ENCODE peak calls at places on chromosomes 3 and 15, in six cellular contexts. E is dorsolateral prefrontal cortex, S is cardiac fibroblast, B is activated B cell treated with CpG ODN at 0.5 μM for 24 hours, L is lung, K is H9. D is an unnamed sample.

GRCh38 chr3:182843478-182843877 is 50.2 kb downstream of the ATP11B start:
- DNase-seq in B (no peak), S (no peak), E (no peak), L (no peak), K (no peak), D (no peak)

GRCh38 chr3:123120546-123120945 is 53.7 kb downstream of the PDIA5 start:
- DNase-seq in E (no peak), K (no peak), L (no peak), S (no peak), B (no peak), D (no peak)

GRCh38 chr3:12907296-12907695 is 65.9 kb upstream of the RPL32 start:
- DNase-seq in E (no peak), L (no peak), K (no peak), S (no peak), B (no peak), D (no peak)

GRCh38 chr3:64150527-64151238 is 74.6 kb downstream of the PRICKLE2 start:
- DNase-seq in B (no peak), K (no peak), E (peak), L (peak), S (peak), D (peak)

GRCh38 chr15:70355275-70355795 is 257.6 kb upstream of the TLE3 start:
- DNase-seq in S (no peak), B (no peak), L (peak), K (no peak), E (no peak), D (peak)

GRCh38 chr3:16071246-16071645 is 103.2 kb upstream of the GALNT15 start:
- DNase-seq in B (no peak), S (no peak), K (no peak), E (no peak), L (no peak), D (no peak)

GRCh38 chr3:46926871-46927717 is 49.5 kb downstream of the CCDC12 start:
- DNase-seq in B (peak), S (no peak), L (no peak), K (no peak), E (no peak), D (no peak)

GRCh38 chr15:81024265-81024875 is 23.6 kb downstream of the TLNRD1 start:
- DNase-seq in B (no peak), L (no peak), K (no peak), E (no peak), S (no peak), D (no peak)

GRCh38 chr3:71127463-71128243 is 455.9 kb downstream of the FOXP1 start:
- DNase-seq in B (no peak), E (no peak), S (peak), K (no peak), L (no peak), D (no peak)

GRCh38 chr3:152281032-152281713 is 12.4 kb downstream of the MBNL1 start:
- DNase-seq in L (no peak), S (peak), E (no peak), K (no peak), B (no peak), D (no peak)

GRCh38 chr3:138950006-138950644 is 3.1 kb downstream of the FOXL2NB start:
- DNase-seq in B (no peak), E (no peak), K (peak), S (peak), L (no peak), D (peak)

GRCh38 chr3:178561239-178561638 is 25.0 kb downstream of the KCNMB2 start:
- DNase-seq in L (no peak), E (no peak), K (no peak), S (no peak), B (no peak), D (no peak)

GRCh38 chr3:97009427-97010019 is 195.1 kb downstream of the EPHA6 start:
- DNase-seq in S (no peak), K (peak), L (no peak), E (no peak), B (no peak), D (no peak)

GRCh38 chr15:59222106-59222505 is 15.5 kb downstream of the LDHAL6B start:
- DNase-seq in K (no peak), E (no peak), L (no peak), S (peak), B (no peak), D (no peak)

GRCh38 chr3:122415762-122416654 is at the start of gene WDR5B:
- DNase-seq in L (peak), B (peak), K (peak), E (peak), S (peak), D (peak)

GRCh38 chr3:194355379-194355778 is 4.3 kb upstream of the CPN2 start:
- DNase-seq in S (peak), K (no peak), E (no peak), B (no peak), L (no peak), D (no peak)

GRCh38 chr3:69290430-69290829 is 95.5 kb downstream of the FRMD4B start:
- DNase-seq in S (no peak), E (no peak), B (no peak), L (no peak), K (no peak), D (no peak)

GRCh38 chr3:149299938-149300791 is 33.3 kb downstream of the TM4SF18 start:
- DNase-seq in B (no peak), S (peak), E (no peak), L (peak), K (no peak), D (no peak)

GRCh38 chr3:123809597-123809996 is 74.5 kb downstream of the MYLK start:
- DNase-seq in E (no peak), L (no peak), S (peak), B (no peak), K (no peak), D (no peak)

GRCh38 chr15:72835289-72835890 is 51.8 kb upstream of the ADPGK start:
- DNase-seq in K (peak), S (peak), E (no peak), L (no peak), B (no peak), D (no peak)

DNA sequence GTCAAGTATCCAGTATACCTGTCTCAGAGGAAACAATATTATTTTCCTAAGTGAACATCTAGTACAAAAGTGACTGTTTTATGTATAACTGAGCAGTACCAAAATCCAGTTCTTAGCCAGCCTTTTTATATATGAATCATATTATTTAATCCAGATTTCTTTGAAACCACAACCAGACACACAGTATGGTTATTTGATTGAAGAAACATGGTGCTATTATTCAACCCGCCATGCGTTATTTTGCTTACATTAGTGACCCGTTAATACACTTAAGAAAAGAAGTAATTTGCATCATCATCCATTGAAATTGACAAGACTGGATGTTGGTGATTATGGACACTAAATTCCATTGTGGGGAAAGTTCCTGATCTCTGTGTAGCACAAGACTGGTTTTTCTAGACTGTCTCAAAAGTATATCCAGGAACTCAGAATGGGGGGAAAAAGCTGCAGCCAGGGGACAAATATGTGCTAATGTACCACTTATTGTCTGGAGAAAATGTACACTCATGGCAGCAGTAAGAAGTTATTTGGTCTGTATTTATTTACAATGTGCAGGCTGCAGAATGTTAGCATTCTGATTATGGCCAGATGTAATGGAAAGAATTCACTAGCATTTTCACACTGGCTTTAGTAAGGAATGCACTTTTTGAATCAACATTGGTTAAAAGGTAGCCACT is 80.3 kb downstream of the FILIP1L start:
- DNase-seq in B (no peak), E (no peak), K (no peak), S (peak), L (no peak), D (no peak)
- TF ChIP-seq CTCF in B (no peak), E (no peak), K (no peak), S (no peak), L (no peak), D (no peak)

DNA sequence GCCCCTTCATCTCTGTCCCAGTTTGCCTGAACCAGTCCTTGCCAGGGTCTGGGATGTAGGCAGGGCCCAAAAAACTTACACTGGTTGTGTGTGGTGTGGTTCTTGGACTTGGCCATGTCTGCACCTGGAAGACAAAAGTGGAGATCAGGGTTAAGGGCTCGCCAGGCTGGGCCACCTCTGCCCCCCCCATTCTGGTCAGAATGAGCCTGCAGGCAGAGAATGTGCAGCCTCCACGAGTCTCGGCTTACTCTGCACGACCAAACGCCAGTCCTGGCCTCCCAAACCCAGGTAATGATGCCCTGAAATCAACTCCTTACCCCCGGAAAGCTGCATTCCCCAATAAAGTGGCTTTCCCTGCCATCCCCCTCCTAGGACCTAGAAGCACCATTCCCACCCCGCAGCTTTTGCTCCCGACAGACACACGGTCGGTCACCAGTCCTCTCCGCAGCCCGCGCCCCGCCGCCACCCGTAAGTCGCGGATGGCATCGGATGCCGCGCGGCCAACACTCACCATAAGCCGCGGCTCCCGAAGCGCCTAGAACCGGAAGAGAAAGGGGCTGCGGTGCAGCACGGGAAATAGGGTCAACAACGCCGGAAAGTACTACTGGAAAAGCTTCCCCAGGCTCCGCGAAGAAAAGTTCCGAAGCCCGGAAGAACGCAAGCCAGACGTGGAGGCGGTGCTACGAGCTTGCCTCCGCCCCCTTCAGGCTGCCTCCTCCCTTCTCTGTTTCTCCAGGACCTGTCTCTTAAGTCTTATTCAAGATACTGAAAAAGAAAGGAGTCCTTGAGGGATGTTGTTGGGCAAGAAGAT is at the start of gene RPL29:
- DNase-seq in L (peak), E (peak), S (peak), B (peak), K (peak), D (peak)
- TF ChIP-seq CTCF in L (peak), E (peak), S (no peak), B (no peak), K (peak), D (no peak)

DNA sequence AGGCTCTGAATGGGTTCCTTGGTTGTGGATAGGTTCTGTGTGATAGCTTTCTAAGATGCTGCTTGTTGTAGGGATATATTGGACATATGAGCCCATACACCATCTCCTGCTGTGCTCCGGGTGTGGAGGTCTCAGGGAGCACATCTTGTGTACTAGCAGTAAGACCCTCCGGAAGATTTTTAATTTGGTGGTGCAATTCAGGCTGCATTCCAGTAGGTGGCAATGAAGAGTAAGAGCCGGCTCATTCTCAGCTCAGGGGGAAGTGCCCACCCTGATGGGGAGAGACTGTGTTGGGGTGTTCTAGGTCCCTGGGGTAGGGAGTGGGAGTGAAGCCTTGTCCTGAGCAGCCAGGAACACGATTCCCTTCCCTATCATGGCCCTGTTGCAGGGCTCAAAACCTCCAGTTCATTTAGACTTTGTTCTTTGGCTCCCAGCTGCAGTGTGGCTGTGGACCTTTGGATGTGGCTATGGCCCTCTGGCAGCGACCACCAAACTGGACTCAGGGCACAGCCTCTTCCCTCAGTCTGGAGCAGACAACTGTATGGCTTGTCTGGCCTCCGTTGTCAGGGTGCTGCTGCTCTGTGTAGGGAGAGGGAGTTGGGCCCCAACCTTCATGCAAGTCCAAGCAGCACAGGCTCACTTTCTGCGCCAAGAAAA is 104.7 kb downstream of the UNC13C start:
- DNase-seq in K (peak), B (no peak), S (peak), E (no peak), L (no peak), D (peak)
- TF ChIP-seq CTCF in K (peak), B (no peak), S (peak), E (peak), L (peak), D (peak)

DNA sequence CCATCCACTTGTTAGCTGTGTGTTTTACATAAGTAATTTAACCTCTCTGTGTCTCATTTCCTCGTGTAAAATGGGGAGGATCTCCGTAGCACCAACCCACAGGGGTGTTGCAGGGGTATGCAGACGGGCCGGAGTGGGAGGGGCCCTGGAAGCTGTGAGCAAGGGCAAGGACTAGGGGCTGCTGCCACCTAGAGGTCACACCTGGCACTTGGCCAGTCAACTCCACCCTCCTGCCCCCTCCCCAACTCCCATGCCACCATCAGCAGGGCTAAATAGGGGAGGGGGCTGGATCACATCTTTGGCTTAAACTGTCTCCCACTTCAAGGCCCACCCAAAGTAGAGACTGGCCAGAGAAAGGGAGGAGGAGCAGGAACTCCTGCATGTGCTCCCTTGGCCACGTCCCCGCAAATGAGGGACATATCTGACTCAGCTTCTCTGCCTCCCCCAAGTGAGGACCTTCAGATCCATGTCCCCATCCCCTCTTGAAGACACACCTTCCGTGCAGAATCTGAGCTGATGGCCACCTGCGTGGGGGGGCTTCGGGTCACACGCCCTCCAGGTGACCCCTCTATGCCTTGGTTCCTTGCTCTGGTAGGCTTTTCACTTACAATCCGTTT is 2.6 kb downstream of the CCDC9B start:
- DNase-seq in S (peak), K (peak), E (no peak), B (peak), L (peak), D (no peak)
- TF ChIP-seq CTCF in S (peak), K (peak), E (peak), B (peak), L (peak), D (peak)

GRCh38 chr15:53665930-53666329 is 93.5 kb downstream of the WDR72 start:
- DNase-seq in L (no peak), S (no peak), K (no peak), B (no peak), E (no peak), D (no peak)
- TF ChIP-seq CTCF in L (no peak), S (no peak), K (no peak), B (no peak), E (no peak), D (no peak)